ENCODE peak calls at places on chromosomes 5 and 9, in six cellular contexts. I is mucosa of descending colon, W is tibial artery, D is CD14-positive monocyte, L is BE2C, B is OCI-LY7. H is an unnamed sample.

GRCh38 chr5:158992104-158992740 is 107.5 kb downstream of the EBF1 start:
- DNase-seq in I (no peak), W (no peak), L (no peak), D (no peak), B (no peak), H (no peak)

GRCh38 chr5:126014691-126015090 is 408.5 kb upstream of the GRAMD2B start:
- DNase-seq in B (no peak), L (no peak), I (no peak), W (no peak), D (no peak), H (no peak)

GRCh38 chr5:153515269-153515668 is 24.8 kb downstream of the GRIA1 start:
- DNase-seq in I (no peak), B (no peak), D (no peak), L (no peak), W (no peak), H (no peak)

GRCh38 chr9:116471093-116471906 is 215.8 kb upstream of the TRIM32 start:
- DNase-seq in I (no peak), B (no peak), D (no peak), W (no peak), L (no peak), H (peak)

GRCh38 chr5:176741566-176742211 is 68.7 kb upstream of the UNC5A start:
- DNase-seq in W (no peak), B (no peak), L (peak), D (peak), I (no peak), H (no peak)

GRCh38 chr5:180305481-180305880 is 13.6 kb upstream of the MAPK9 start:
- DNase-seq in D (no peak), W (no peak), B (no peak), I (no peak), L (no peak), H (no peak)

GRCh38 chr5:135238622-135239460 is 160.2 kb downstream of the MACROH2A1 start:
- DNase-seq in D (no peak), L (peak), B (no peak), W (no peak), I (no peak), H (no peak)

GRCh38 chr5:105762728-105763127 is 1908.0 kb downstream of the EFNA5 start:
- DNase-seq in D (no peak), W (no peak), L (no peak), I (no peak), B (no peak), H (no peak)

GRCh38 chr5:100566382-100567141 is 31.4 kb downstream of the FAM174A start:
- DNase-seq in L (no peak), W (no peak), I (no peak), B (no peak), D (no peak), H (no peak)

GRCh38 chr5:132510076-132510475 is 19.5 kb upstream of the IRF1 start:
- DNase-seq in D (no peak), B (no peak), L (no peak), W (no peak), I (no peak), H (no peak)

GRCh38 chr5:151741678-151742423 is 16.6 kb downstream of the ATOX1 start:
- DNase-seq in I (no peak), D (no peak), L (no peak), W (no peak), B (no peak), H (no peak)

GRCh38 chr5:151740958-151741373 is 17.5 kb downstream of the ATOX1 start:
- DNase-seq in W (no peak), D (no peak), L (no peak), B (no peak), I (no peak), H (no peak)

GRCh38 chr5:151745071-151745705 is 13.2 kb downstream of the ATOX1 start:
- DNase-seq in I (no peak), B (no peak), D (peak), W (peak), L (no peak), H (peak)

GRCh38 chr5:151743535-151743934 is 14.9 kb downstream of the ATOX1 start:
- DNase-seq in D (no peak), W (no peak), I (no peak), B (no peak), L (no peak), H (no peak)

GRCh38 chr5:151742870-151743294 is 15.5 kb downstream of the ATOX1 start:
- DNase-seq in L (peak), D (no peak), W (peak), I (peak), B (no peak), H (no peak)
- TF ChIP-seq CTCF in L (peak), D (no peak), W (peak), I (peak), B (peak), H (peak)

DNA sequence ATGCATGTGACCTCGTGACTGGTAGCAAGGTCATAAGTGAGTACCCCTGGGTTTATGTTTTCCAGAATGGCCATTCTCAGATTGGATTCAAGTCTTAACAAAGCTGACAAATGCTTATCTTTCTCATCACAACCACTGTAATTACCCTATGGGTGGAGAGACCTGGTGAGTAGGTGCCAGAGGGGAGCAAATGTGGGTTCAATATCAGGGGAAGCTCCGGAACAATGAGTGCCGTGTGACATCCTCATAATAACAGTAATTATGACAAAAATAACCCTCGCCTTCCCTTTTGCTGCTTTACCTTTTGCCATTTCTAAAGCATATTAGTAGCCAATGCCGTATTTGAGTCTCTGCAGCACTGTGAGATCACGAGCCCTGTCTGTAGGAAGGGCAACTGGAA is 95.9 kb downstream of the NSG2 start:
- DNase-seq in B (no peak), W (no peak), L (no peak), I (no peak), D (no peak), H (no peak)
- TF ChIP-seq CTCF in B (no peak), W (no peak), L (no peak), I (no peak), D (no peak), H (no peak)

DNA sequence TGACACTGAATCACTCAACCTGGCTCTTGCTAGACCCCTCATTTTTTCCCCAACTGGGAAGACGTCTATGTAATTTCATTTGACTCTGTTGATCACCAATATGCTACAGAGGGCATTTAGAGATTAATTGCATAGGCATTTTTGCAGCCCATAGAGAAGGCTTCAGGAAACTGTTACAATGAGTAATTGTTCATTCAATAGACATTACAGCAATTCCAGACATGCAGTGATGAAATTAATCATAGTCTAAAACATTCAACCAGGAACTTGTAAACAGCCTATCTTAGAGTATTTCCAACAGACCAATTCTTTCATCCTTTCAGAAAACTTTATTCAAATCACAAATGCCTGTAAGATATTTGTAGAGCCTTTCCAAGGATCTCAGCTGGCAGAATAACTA is 122.3 kb downstream of the MARCHF11 start:
- DNase-seq in B (no peak), W (no peak), L (no peak), I (no peak), D (no peak), H (no peak)
- TF ChIP-seq CTCF in B (no peak), W (no peak), L (no peak), I (no peak), D (no peak), H (no peak)

GRCh38 chr5:81590498-81591384 is 160.2 kb downstream of the SSBP2 start:
- DNase-seq in W (no peak), D (no peak), I (no peak), L (no peak), B (no peak), H (no peak)
- TF ChIP-seq CTCF in W (no peak), D (no peak), I (no peak), L (no peak), B (no peak), H (no peak)

DNA sequence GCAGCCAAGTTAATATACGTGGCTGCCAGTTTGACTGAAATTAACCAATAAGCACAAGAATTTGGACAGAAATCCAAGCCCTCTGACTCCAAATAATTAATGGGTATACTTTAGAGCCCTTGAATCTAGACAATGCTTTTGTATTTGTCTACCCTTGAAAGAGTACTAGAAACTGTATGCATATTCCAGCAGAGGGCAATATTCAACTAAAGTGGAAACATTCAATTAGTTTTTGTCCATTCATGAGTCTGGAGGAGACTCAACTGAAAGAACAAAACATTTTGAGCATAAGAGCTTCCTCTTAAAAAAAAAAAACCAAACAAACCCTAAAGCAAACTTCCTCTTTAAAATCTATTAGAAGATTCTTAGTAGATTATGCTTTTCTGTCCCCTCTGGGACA is 157.8 kb downstream of the ARHGEF28 start:
- DNase-seq in L (no peak), B (peak), D (no peak), I (no peak), W (no peak), H (no peak)
- TF ChIP-seq CTCF in L (peak), B (peak), D (peak), I (no peak), W (no peak), H (no peak)

GRCh38 chr5:72818866-72819534 is 2.5 kb downstream of the TNPO1 start:
- DNase-seq in B (peak), W (peak), L (peak), D (peak), I (peak), H (peak)
- TF ChIP-seq CTCF in B (peak), W (peak), L (peak), D (peak), I (peak), H (peak)

DNA sequence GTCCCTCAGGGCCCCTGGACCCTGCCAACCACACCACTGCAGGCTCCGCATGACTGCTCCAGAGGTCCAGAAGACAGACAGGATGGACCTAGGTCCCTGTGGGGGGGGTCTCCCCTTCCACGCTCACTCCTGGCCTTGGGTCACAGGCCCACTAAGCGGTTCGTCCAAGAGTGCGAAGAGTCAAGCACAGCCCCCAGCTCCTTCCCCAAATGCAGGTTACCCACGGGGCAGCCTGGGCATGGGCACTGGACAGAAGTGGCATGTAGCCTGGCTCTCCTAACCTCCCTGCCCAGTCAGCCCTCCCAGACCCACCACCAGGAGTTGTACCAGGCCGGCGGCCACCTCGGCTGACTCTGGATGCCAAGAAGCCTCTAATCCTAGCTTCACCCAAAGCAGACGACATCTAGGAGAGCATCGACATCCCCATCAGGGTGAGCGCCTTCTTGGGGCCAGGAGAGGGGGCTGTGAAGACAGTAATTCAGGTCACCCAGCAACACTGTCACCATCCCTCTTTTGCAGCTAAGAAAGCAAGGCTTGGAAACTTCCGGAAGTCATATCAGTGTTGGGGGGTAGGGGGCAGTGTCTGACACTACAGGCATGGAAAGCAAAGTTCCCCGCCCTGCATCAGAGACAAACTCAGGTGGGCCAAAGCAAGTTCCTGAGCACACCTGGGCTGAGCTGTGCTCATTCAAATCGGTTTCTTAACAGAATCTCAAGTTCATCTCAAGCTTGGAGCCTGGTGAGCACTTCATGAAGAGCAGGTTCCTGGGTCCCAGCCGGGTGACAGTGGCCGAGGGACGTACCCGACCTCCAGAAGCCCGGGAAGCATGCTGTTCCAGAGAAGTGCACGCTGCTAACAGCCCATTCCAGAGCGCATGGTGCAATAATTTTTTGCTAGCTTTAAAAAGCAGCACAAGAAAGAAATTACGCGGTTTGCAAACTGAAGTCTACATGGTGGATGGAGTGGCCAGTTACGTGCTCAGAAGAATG is 68.7 kb downstream of the SEMA4D start:
- DNase-seq in W (no peak), D (no peak), L (no peak), I (peak), B (peak), H (no peak)
- TF ChIP-seq CTCF in W (no peak), D (peak), L (peak), I (no peak), B (peak), H (peak)

GRCh38 chr5:166497705-166498104 is 1793.7 kb upstream of the WWC1 start:
- DNase-seq in L (no peak), I (no peak), W (no peak), B (no peak), D (no peak), H (no peak)
- TF ChIP-seq CTCF in L (no peak), I (no peak), W (no peak), B (no peak), D (no peak), H (no peak)

GRCh38 chr9:22446950-22447606 is 454 bp downstream of the DMRTA1 start:
- DNase-seq in D (no peak), I (peak), W (peak), B (no peak), L (peak), H (peak)
- TF ChIP-seq CTCF in D (no peak), I (no peak), W (no peak), B (no peak), L (peak), H (no peak)